ENCODE peak calls at places on chromosomes 2 and 18, in five cellular contexts. L, H, K, P and T are unnamed samples.

GRCh38 chr2:126911111-126911796 is 12.6 kb downstream of the TEX51 start:
- DNase-seq in L (peak; percentile 52), H (no peak), K (no peak), P (no peak), T (no peak)

GRCh38 chr2:9337901-9338300 is 85.4 kb downstream of the ITGB1BP1 start:
- DNase-seq in L (no peak), H (no peak), K (no peak), P (no peak), T (no peak)

GRCh38 chr2:96772903-96773675 is 12.4 kb downstream of the CNNM4 start:
- DNase-seq in L (no peak), H (no peak), K (no peak), P (no peak), T (no peak)

GRCh38 chr2:240346753-240347372 is 88.6 kb upstream of the GPC1 start:
- DNase-seq in L (no peak), H (no peak), K (peak; percentile 36), P (no peak), T (no peak)

GRCh38 chr2:143522699-143523098 is 393.5 kb downstream of the ARHGAP15 start:
- DNase-seq in L (no peak), H (no peak), K (no peak), P (no peak), T (no peak)

GRCh38 chr2:106096446-106097369 is 97.4 kb downstream of the UXS1 start:
- DNase-seq in L (no peak), H (no peak), K (no peak), P (no peak), T (no peak)

GRCh38 chr18:35415511-35416427 is 38.6 kb upstream of the ZNF396 start:
- DNase-seq in L (no peak), H (no peak), K (no peak), P (peak; percentile 5), T (no peak)

GRCh38 chr18:47968006-47968676 is 37.7 kb upstream of the SMAD2 start:
- DNase-seq in L (no peak), H (no peak), K (no peak), P (no peak), T (no peak)

GRCh38 chr2:144020047-144020446 is 499.9 kb downstream of the ZEB2 start:
- DNase-seq in L (no peak), H (no peak), K (no peak), P (no peak), T (no peak)

GRCh38 chr2:239753537-239753936 is 271.6 kb downstream of the NDUFA10 start:
- DNase-seq in L (no peak), H (no peak), K (no peak), P (no peak), T (no peak)

GRCh38 chr18:76721207-76721996 is 101.0 kb upstream of the ZNF236 start:
- DNase-seq in L (peak; percentile 9), H (no peak), K (no peak), P (no peak), T (no peak)

GRCh38 chr2:201464547-201464946 is 13.0 kb downstream of the STRADB start:
- DNase-seq in L (no peak), H (no peak), K (no peak), P (no peak), T (no peak)

GRCh38 chr18:12990662-12990976 is 543 bp upstream of the CEP192 start:
- DNase-seq in L (no peak), H (no peak), K (no peak), P (no peak), T (no peak)

GRCh38 chr2:119678021-119678656 is 862 bp upstream of the TMEM177 start:
- DNase-seq in L (no peak), H (no peak), K (no peak), P (no peak), T (peak; percentile 53)

GRCh38 chr2:20470211-20470610 is 23.3 kb downstream of the RHOB start:
- DNase-seq in L (peak; percentile 16), H (no peak), K (no peak), P (no peak), T (no peak)

GRCh38 chr2:66578067-66578852 is 143.3 kb downstream of the MEIS1 start:
- DNase-seq in L (no peak), H (no peak), K (peak; percentile 72), P (peak; percentile 76), T (no peak)

GRCh38 chr18:76130845-76131244 is 364.2 kb downstream of the ZNF516 start:
- DNase-seq in L (no peak), H (no peak), K (no peak), P (no peak), T (no peak)

GRCh38 chr18:79934311-79935097 is 16.9 kb downstream of the SLC66A2 start:
- DNase-seq in L (no peak), H (no peak), K (peak; percentile 62), P (no peak), T (no peak)

GRCh38 chr2:48812376-48812775 is 56.9 kb upstream of the LHCGR start:
- DNase-seq in L (no peak), H (no peak), K (no peak), P (no peak), T (no peak)

GRCh38 chr18:47800756-47801155 is 129.7 kb downstream of the SMAD2 start:
- DNase-seq in L (no peak), H (no peak), K (no peak), P (no peak), T (no peak)

GRCh38 chr18:48135436-48135966 is 205.0 kb upstream of the SMAD2 start:
- DNase-seq in L (no peak), H (no peak), K (no peak), P (no peak), T (no peak)

GRCh38 chr18:415627-416612 is 84.6 kb downstream of the COLEC12 start:
- DNase-seq in L (no peak), H (no peak), K (no peak), P (peak; percentile 81), T (no peak)

GRCh38 chr2:30232027-30232800 is 880 bp downstream of the LBH start:
- DNase-seq in L (no peak), H (peak; percentile 27), K (peak; percentile 86), P (peak; percentile 47), T (peak; percentile 81)

GRCh38 chr2:6184532-6185302 is 492.5 kb downstream of the SOX11 start:
- DNase-seq in L (no peak), H (no peak), K (no peak), P (peak; percentile 66), T (no peak)

GRCh38 chr2:215369191-215369760 is 57.4 kb downstream of the ATIC start:
- DNase-seq in L (no peak), H (no peak), K (no peak), P (peak; percentile 53), T (no peak)

GRCh38 chr2:222426836-222427130 is 2.4 kb downstream of the SGPP2 start:
- DNase-seq in L (no peak), H (no peak), K (no peak), P (no peak), T (no peak)

GRCh38 chr2:44680424-44680971 is 261.0 kb upstream of the SIX3 start:
- DNase-seq in L (no peak), H (no peak), K (no peak), P (no peak), T (no peak)

GRCh38 chr2:68196120-68196716 is 38.5 kb downstream of the PNO1 start:
- DNase-seq in L (no peak), H (peak; percentile 25), K (peak; percentile 71), P (peak; percentile 35), T (no peak)

GRCh38 chr2:25270061-25270460 is 71.7 kb downstream of the DNMT3A start:
- DNase-seq in L (no peak), H (no peak), K (no peak), P (no peak), T (no peak)

GRCh38 chr2:13585732-13586131 is 869.0 kb downstream of the TRIB2 start:
- DNase-seq in L (no peak), H (no peak), K (no peak), P (no peak), T (no peak)

GRCh38 chr2:13583609-13584008 is 866.9 kb downstream of the TRIB2 start:
- DNase-seq in L (no peak), H (no peak), K (no peak), P (no peak), T (no peak)

GRCh38 chr2:13578547-13578946 is 861.8 kb downstream of the TRIB2 start:
- DNase-seq in L (no peak), H (no peak), K (no peak), P (no peak), T (no peak)

GRCh38 chr2:13584020-13584419 is 867.3 kb downstream of the TRIB2 start:
- DNase-seq in L (no peak), H (no peak), K (no peak), P (no peak), T (no peak)

GRCh38 chr2:13581471-13581870 is 864.7 kb downstream of the TRIB2 start:
- DNase-seq in L (no peak), H (no peak), K (no peak), P (no peak), T (no peak)
- TF ChIP-seq CTCF in L (no peak), H (no peak), K (no peak), P (no peak), T (no peak)

DNA sequence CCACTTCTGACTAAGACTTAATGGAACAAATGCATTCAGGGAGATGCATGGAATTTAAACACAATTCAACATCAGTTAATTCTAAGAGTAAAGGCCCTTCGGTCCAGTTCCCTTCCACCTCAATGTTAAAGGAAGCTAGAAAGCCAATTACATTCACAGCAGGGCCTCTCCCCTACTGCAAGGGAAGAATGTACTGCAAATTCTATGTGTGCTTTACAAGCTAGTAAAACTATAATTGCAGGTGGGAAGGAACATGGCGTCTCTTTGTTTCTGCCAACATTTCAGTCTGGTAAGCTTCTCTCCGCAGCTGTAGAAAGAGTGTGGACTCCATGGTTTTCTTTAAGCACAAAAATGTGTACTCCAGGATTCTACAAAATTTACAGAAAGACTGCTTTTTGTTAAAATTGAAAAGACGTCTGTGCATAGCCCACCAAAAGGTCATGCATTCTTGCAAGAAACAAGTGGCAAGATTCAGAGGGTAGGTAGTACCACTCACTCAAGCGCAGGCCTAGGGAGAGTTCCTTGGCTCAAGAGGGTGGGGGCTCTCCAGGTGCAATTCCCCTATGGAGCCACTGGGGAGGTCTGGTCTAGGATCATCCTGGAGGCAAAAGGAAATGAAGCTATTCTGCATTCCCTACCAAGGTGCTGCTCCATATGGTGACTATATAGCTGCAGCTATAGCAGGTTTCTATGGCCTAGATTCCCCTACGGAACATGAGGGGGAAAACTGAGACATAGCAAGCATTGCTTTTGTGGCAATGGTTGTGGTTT is 127.0 kb upstream of the FZD5 start:
- DNase-seq in L (no peak), H (peak; percentile 58), K (no peak), P (no peak), T (no peak)
- H3K4me1 ChIP-seq in L (peaks cover 24% of the 10 kb centered on the region), H (peaks cover 41% of the 10 kb centered on the region), K (no peaks in the 10 kb centered on the region), P (no peaks in the 10 kb centered on the region), T (no peaks in the 10 kb centered on the region)

GRCh38 chr2:37926635-37927034 is 1.5 kb downstream of the RMDN2 start:
- DNase-seq in L (no peak), H (no peak), K (no peak), P (no peak), T (no peak)

GRCh38 chr2:37920570-37920969 is 4.5 kb upstream of the RMDN2 start:
- DNase-seq in L (no peak), H (no peak), K (no peak), P (peak; percentile 83), T (no peak)

GRCh38 chr2:37925063-37925897 is at the start of gene RMDN2:
- DNase-seq in L (peak; percentile 88), H (peak; percentile 84), K (peak; percentile 96), P (peak; percentile 90), T (peak; percentile 91)

GRCh38 chr2:37919631-37920032 is 5.5 kb upstream of the RMDN2 start:
- DNase-seq in L (no peak), H (no peak), K (no peak), P (no peak), T (no peak)

GRCh38 chr2:37923308-37924055 is 1.6 kb upstream of the RMDN2 start:
- DNase-seq in L (no peak), H (no peak), K (no peak), P (no peak), T (no peak)
- H3K27ac ChIP-seq in L (no peak overlapping the region), H (no peak overlapping the region), K (no peak overlapping the region), P (no peak overlapping the region), T (no peak overlapping the region)

GRCh38 chr18:58716046-58716766 is 44.9 kb downstream of the MALT1 start:
- DNase-seq in L (no peak), H (no peak), K (no peak), P (peak; percentile 56), T (no peak)
- TF ChIP-seq CTCF in L (no peak), H (no peak), K (no peak), P (no peak), T (no peak)